ENCODE peak calls at places on chromosome 7, in nine cellular contexts. One of them, this sample, is unnamed.

GRCh38 chr7:101739757-101740398 is 77.5 kb upstream of the CUX1 start:
- DNase-seq in endodermal cell: no peak
- DNase-seq in fibroblast of the aortic adventitia: no peak
- DNase-seq in GM13977: no peak
- DNase-seq in RWPE1: peak
- DNase-seq in GM23338: no peak
- DNase-seq in CD8-positive, alpha-beta T cell: no peak
- DNase-seq in adrenal gland: no peak
- DNase-seq in ovary: no peak
- DNase-seq in this sample: no peak

GRCh38 chr7:91465595-91466061 is 201.4 kb downstream of the FZD1 start:
- DNase-seq in endodermal cell: no peak
- DNase-seq in fibroblast of the aortic adventitia: peak
- DNase-seq in GM13977: no peak
- DNase-seq in RWPE1: no peak
- DNase-seq in GM23338: no peak
- DNase-seq in CD8-positive, alpha-beta T cell: no peak
- DNase-seq in adrenal gland: no peak
- DNase-seq in ovary: no peak
- DNase-seq in this sample: no peak

GRCh38 chr7:159105845-159106614 is 38.6 kb downstream of the VIPR2 start:
- DNase-seq in endodermal cell: peak
- DNase-seq in fibroblast of the aortic adventitia: no peak
- DNase-seq in GM13977: no peak
- DNase-seq in RWPE1: no peak
- DNase-seq in GM23338: peak
- DNase-seq in CD8-positive, alpha-beta T cell: no peak
- DNase-seq in adrenal gland: no peak
- DNase-seq in ovary: no peak
- DNase-seq in this sample: no peak

GRCh38 chr7:50661345-50662058 is 96.3 kb upstream of the DDC start:
- DNase-seq in endodermal cell: peak
- DNase-seq in fibroblast of the aortic adventitia: no peak
- DNase-seq in GM13977: no peak
- DNase-seq in RWPE1: no peak
- DNase-seq in GM23338: no peak
- DNase-seq in CD8-positive, alpha-beta T cell: no peak
- DNase-seq in adrenal gland: no peak
- DNase-seq in ovary: no peak
- DNase-seq in this sample: no peak

GRCh38 chr7:105924950-105925349 is 38.1 kb upstream of the CDHR3 start:
- DNase-seq in endodermal cell: no peak
- DNase-seq in fibroblast of the aortic adventitia: no peak
- DNase-seq in GM13977: peak
- DNase-seq in RWPE1: no peak
- DNase-seq in GM23338: no peak
- DNase-seq in CD8-positive, alpha-beta T cell: no peak
- DNase-seq in adrenal gland: no peak
- DNase-seq in ovary: no peak
- DNase-seq in this sample: no peak

GRCh38 chr7:5282464-5283316 is at the start of gene SLC29A4:
- DNase-seq in endodermal cell: no peak
- DNase-seq in fibroblast of the aortic adventitia: peak
- DNase-seq in GM13977: peak
- DNase-seq in RWPE1: no peak
- DNase-seq in GM23338: no peak
- DNase-seq in CD8-positive, alpha-beta T cell: no peak
- DNase-seq in adrenal gland: peak
- DNase-seq in ovary: peak
- DNase-seq in this sample: no peak

GRCh38 chr7:149355390-149356048 is 93.5 kb downstream of the ZNF783 start:
- DNase-seq in endodermal cell: peak
- DNase-seq in fibroblast of the aortic adventitia: no peak
- DNase-seq in GM13977: no peak
- DNase-seq in RWPE1: peak
- DNase-seq in GM23338: peak
- DNase-seq in CD8-positive, alpha-beta T cell: no peak
- DNase-seq in adrenal gland: no peak
- DNase-seq in ovary: no peak
- DNase-seq in this sample: no peak

GRCh38 chr7:99407849-99408346 is 499 bp downstream of the PDAP1 start:
- DNase-seq in endodermal cell: peak
- DNase-seq in fibroblast of the aortic adventitia: peak
- DNase-seq in GM13977: no peak
- DNase-seq in RWPE1: peak
- DNase-seq in GM23338: peak
- DNase-seq in CD8-positive, alpha-beta T cell: no peak
- DNase-seq in adrenal gland: peak
- DNase-seq in ovary: peak
- DNase-seq in this sample: peak

GRCh38 chr7:38291117-38291647 is 17.7 kb upstream of the TARP start:
- DNase-seq in endodermal cell: no peak
- DNase-seq in fibroblast of the aortic adventitia: no peak
- DNase-seq in GM13977: no peak
- DNase-seq in RWPE1: no peak
- DNase-seq in GM23338: peak
- DNase-seq in CD8-positive, alpha-beta T cell: no peak
- DNase-seq in adrenal gland: no peak
- DNase-seq in ovary: no peak
- DNase-seq in this sample: no peak

GRCh38 chr7:98640375-98640774 is 23.3 kb downstream of the NPTX2 start:
- DNase-seq in endodermal cell: peak
- DNase-seq in fibroblast of the aortic adventitia: no peak
- DNase-seq in GM13977: no peak
- DNase-seq in RWPE1: no peak
- DNase-seq in GM23338: no peak
- DNase-seq in CD8-positive, alpha-beta T cell: no peak
- DNase-seq in adrenal gland: no peak
- DNase-seq in ovary: no peak
- DNase-seq in this sample: no peak

GRCh38 chr7:40268836-40269235 is 134.0 kb downstream of the SUGCT start:
- DNase-seq in endodermal cell: no peak
- DNase-seq in fibroblast of the aortic adventitia: no peak
- DNase-seq in GM13977: no peak
- DNase-seq in RWPE1: no peak
- DNase-seq in GM23338: no peak
- DNase-seq in CD8-positive, alpha-beta T cell: no peak
- DNase-seq in adrenal gland: no peak
- DNase-seq in ovary: no peak
- DNase-seq in this sample: no peak

GRCh38 chr7:154990964-154991514 is 11.9 kb downstream of the PAXIP1 start:
- DNase-seq in endodermal cell: no peak
- DNase-seq in fibroblast of the aortic adventitia: no peak
- DNase-seq in GM13977: no peak
- DNase-seq in RWPE1: no peak
- DNase-seq in GM23338: no peak
- DNase-seq in CD8-positive, alpha-beta T cell: no peak
- DNase-seq in adrenal gland: no peak
- DNase-seq in ovary: no peak
- DNase-seq in this sample: no peak

DNA sequence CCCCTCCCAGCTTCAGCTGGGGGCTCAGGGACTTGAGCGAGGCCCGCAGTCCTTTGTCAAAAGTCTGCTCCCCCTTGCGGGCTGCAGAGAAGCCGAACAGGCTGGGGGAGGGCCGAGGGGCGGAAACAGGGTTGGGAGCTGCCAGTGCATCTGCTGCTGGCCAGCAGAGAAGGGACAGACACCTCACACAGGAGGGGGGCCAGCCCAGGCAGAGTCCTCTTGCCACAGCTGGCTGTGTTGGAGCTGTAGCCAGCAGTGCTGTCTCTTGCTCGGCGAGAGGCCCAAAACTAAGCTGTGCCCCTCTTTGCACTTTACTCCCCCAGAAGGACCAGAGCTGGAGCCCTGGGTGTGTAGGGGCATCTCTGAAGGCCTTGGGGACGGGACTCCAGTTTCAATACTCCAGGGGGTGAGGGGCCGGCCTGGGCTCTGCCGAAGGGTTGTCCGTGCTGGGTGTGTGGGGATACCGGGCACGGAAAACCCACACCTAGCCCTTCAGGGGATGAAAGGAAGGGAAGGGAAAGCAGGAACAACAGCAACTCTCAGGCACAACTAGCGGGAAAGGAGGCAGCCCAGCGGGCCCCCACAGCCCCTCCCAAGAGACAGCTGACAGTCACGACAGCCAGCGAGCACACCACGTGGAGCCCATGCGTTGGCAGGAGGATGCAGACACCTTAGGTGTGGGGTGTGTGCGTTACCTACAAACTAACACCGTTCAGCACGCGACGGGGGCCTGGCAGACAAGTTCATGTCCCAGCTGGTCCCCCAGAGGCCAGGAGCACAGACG is 17.8 kb downstream of the YKT6 start:
- DNase-seq in endodermal cell: peak
- DNase-seq in fibroblast of the aortic adventitia: no peak
- DNase-seq in GM13977: no peak
- DNase-seq in RWPE1: no peak
- DNase-seq in GM23338: peak
- DNase-seq in CD8-positive, alpha-beta T cell: no peak
- DNase-seq in adrenal gland: no peak
- DNase-seq in ovary: no peak
- DNase-seq in this sample: peak
- TF ChIP-seq CTCF in endodermal cell: peak
- TF ChIP-seq CTCF in fibroblast of the aortic adventitia: no peak
- TF ChIP-seq CTCF in GM13977: no peak
- TF ChIP-seq CTCF in RWPE1: no peak
- TF ChIP-seq CTCF in GM23338: peak
- TF ChIP-seq CTCF in CD8-positive, alpha-beta T cell: no peak
- TF ChIP-seq CTCF in adrenal gland: no peak
- TF ChIP-seq CTCF in ovary: no peak
- TF ChIP-seq CTCF in this sample: no peak

DNA sequence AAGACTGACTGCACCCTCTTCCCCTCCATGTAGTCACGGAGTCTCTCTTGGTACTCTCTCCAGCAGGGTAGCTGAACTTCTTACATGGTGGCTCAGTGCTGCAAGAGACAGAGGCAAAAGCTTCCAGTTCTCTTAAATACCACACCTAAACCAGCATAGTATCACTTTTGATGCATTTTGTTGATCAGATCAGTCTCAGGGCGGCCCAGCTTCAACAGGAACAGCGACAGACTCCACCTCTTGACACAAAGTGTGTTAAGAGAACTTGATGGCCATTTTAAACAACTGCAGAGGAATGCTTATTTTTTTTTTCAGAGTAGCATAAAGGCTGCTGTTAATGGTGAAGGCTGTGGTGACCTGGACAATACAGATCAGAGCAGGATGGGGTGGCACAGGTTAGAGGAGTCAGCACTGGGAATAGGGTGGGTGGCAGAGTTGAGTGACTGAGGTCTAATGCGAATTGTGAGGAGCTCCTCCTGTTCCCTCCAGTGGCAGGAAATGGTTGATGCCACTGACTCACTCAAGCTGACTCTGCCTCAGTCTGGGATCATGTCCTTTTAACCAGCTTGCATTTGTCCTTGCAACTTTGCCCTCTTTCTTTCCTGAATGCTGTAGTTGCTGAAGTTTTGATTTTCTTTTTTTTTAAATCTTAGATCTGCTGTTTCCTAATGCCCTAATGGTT is 17.3 kb downstream of the MGAM start:
- DNase-seq in endodermal cell: peak
- DNase-seq in fibroblast of the aortic adventitia: peak
- DNase-seq in GM13977: no peak
- DNase-seq in RWPE1: peak
- DNase-seq in GM23338: peak
- DNase-seq in CD8-positive, alpha-beta T cell: no peak
- DNase-seq in adrenal gland: no peak
- DNase-seq in ovary: no peak
- DNase-seq in this sample: no peak
- TF ChIP-seq CTCF in endodermal cell: peak
- TF ChIP-seq CTCF in fibroblast of the aortic adventitia: no peak
- TF ChIP-seq CTCF in GM13977: no peak
- TF ChIP-seq CTCF in RWPE1: no peak
- TF ChIP-seq CTCF in GM23338: peak
- TF ChIP-seq CTCF in CD8-positive, alpha-beta T cell: no peak
- TF ChIP-seq CTCF in adrenal gland: no peak
- TF ChIP-seq CTCF in ovary: no peak
- TF ChIP-seq CTCF in this sample: no peak

DNA sequence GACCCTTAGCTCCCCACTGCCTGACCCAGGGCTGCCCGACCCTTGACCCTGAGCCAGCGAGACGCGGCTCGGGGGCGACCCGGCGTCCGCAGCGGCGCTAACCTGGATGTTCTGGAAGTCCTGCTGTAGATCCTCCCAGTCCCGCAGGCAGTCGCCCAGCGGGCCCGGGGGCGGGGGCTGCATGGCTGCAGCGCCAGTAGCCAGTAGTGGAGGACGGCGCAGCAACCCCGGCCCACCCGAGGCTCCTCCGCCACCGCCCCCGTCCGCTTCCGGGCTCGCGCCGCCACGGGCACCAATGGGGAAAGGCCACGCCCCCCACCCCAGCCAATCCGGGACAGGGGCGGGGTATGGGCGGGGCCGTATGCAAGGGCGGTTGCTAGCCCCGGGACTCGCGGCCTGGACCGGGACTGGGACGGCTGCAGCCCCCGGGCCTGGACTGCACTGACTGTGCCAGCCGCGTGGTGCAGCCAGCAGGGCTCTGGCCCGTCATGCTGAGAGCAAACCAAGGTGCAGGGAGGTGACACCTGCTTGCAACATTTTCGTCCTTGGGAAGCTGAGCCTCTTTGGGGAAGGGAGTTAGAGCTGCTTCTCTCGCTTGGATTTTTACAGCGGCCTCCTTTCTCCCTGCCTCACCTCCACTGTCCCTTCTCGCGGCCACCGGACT is at the start of gene TMEM120A:
- DNase-seq in endodermal cell: peak
- DNase-seq in fibroblast of the aortic adventitia: peak
- DNase-seq in GM13977: peak
- DNase-seq in RWPE1: peak
- DNase-seq in GM23338: peak
- DNase-seq in CD8-positive, alpha-beta T cell: peak
- DNase-seq in adrenal gland: peak
- DNase-seq in ovary: peak
- DNase-seq in this sample: peak
- TF ChIP-seq CTCF in endodermal cell: no peak
- TF ChIP-seq CTCF in fibroblast of the aortic adventitia: peak
- TF ChIP-seq CTCF in GM13977: no peak
- TF ChIP-seq CTCF in RWPE1: no peak
- TF ChIP-seq CTCF in GM23338: peak
- TF ChIP-seq CTCF in CD8-positive, alpha-beta T cell: no peak
- TF ChIP-seq CTCF in adrenal gland: peak
- TF ChIP-seq CTCF in ovary: peak
- TF ChIP-seq CTCF in this sample: no peak

DNA sequence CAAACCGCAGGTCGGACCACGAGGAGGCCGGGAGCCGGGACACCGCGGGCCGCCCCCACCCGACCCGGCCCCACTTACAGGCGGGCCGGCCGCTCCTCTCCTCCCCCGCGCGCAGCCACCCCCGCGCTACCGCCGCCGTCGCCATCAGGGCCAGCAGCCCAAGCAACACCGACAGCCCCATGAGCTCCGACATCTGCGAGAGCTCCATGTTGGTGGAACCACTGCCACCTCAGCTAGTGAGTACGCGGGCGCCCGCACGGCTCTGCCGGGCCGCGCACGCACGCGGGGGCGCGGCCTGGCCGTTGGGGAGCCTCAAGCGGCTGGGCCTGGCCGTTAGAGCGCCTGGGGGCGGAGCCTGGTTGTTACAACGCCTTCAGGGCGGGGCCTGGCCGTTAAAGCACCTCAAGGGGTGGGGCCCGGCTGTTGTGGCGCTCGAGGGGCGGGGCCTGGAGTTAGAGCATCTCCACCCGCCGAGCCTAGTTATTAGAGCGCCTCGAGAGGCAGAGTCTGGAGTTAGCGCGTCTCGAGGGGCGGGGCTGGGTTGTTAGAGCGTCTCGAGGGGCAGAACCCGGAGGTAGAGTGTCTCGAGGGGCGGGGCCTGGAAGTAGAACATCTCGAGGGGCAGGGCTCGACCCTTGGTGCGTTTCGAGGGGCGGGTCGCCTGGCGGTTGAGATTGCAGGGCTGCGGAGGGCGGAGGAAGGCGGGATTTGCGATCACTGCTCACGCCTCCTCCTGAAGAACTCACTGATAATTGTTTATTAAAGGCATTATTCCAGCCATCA is at the start of gene TBL2:
- DNase-seq in endodermal cell: peak
- DNase-seq in fibroblast of the aortic adventitia: peak
- DNase-seq in GM13977: peak
- DNase-seq in RWPE1: peak
- DNase-seq in GM23338: peak
- DNase-seq in CD8-positive, alpha-beta T cell: peak
- DNase-seq in adrenal gland: peak
- DNase-seq in ovary: peak
- DNase-seq in this sample: peak
- TF ChIP-seq CTCF in endodermal cell: no peak
- TF ChIP-seq CTCF in fibroblast of the aortic adventitia: peak
- TF ChIP-seq CTCF in GM13977: peak
- TF ChIP-seq CTCF in RWPE1: no peak
- TF ChIP-seq CTCF in GM23338: peak
- TF ChIP-seq CTCF in CD8-positive, alpha-beta T cell: no peak
- TF ChIP-seq CTCF in adrenal gland: no peak
- TF ChIP-seq CTCF in ovary: peak
- TF ChIP-seq CTCF in this sample: no peak